ENCODE peak calls at places on chromosomes 11 and 22, in seven cellular contexts. X is upper lobe of right lung; J is psoas muscle; S is transverse colon; E is CD8-positive, alpha-beta memory T cell; Y is tibial artery; C is H9. R is an unnamed sample. For H3K4me1, the result is how much of the 10 kb centered on the place peaks cover.

GRCh38 chr11:66480116-66480938 is at the start of gene DPP3:
- DNase-seq in S (peak), Y (peak), J (peak), C (peak), E (peak), X (peak), R (peak)

GRCh38 chr11:97019754-97020153 is 629.9 kb downstream of the JRKL start:
- DNase-seq in J (no peak), E (no peak), S (no peak), X (no peak), C (no peak), Y (no peak), R (no peak)

GRCh38 chr11:130246719-130247118 is 68.0 kb downstream of the ZBTB44 start:
- DNase-seq in Y (no peak), C (no peak), J (no peak), E (no peak), X (no peak), S (no peak), R (no peak)

GRCh38 chr11:127649958-127650357 is 649.4 kb upstream of the KIRREL3 start:
- DNase-seq in E (no peak), X (no peak), S (no peak), C (no peak), Y (no peak), J (no peak), R (no peak)

GRCh38 chr22:30763815-30764686 is 69.4 kb downstream of the OSBP2 start:
- DNase-seq in X (no peak), E (peak), C (peak), J (peak), Y (no peak), S (peak), R (no peak)

GRCh38 chr11:27718853-27719574 is 18.8 kb upstream of the BDNF start:
- DNase-seq in E (no peak), S (peak), Y (no peak), X (peak), J (no peak), C (peak), R (no peak)

GRCh38 chr11:34075178-34075820 is 23.8 kb downstream of the CAPRIN1 start:
- DNase-seq in Y (no peak), X (no peak), C (no peak), J (no peak), S (no peak), E (no peak), R (no peak)

GRCh38 chr22:33787645-33788456 is 132.4 kb downstream of the LARGE1 start:
- DNase-seq in E (no peak), C (no peak), S (no peak), Y (no peak), J (no peak), X (no peak), R (no peak)

GRCh38 chr11:86632499-86633269 is 39.7 kb downstream of the ME3 start:
- DNase-seq in S (no peak), J (peak), Y (peak), X (no peak), C (peak), E (no peak), R (peak)

GRCh38 chr11:116792869-116793475 is 1.3 kb upstream of the APOA5 start:
- DNase-seq in J (no peak), E (no peak), S (no peak), Y (no peak), C (no peak), X (no peak), R (no peak)

GRCh38 chr11:104858882-104859735 is 39.2 kb downstream of the CASP12 start:
- DNase-seq in E (no peak), C (no peak), S (no peak), Y (no peak), X (no peak), J (no peak), R (no peak)

GRCh38 chr11:96134622-96135021 is 208.4 kb downstream of the MAML2 start:
- DNase-seq in E (no peak), J (no peak), Y (no peak), S (no peak), X (no peak), C (no peak), R (no peak)

GRCh38 chr11:40293655-40294342 is 1165.7 kb downstream of the LRRC4C start:
- DNase-seq in Y (peak), X (peak), J (peak), C (peak), S (peak), E (no peak), R (no peak)

GRCh38 chr22:37716708-37717107 is 19.9 kb downstream of the TRIOBP start:
- DNase-seq in X (no peak), Y (no peak), J (no peak), S (no peak), C (no peak), E (no peak), R (no peak)

GRCh38 chr11:67613960-67614715 is 7.4 kb downstream of the NDUFV1 start:
- DNase-seq in S (peak), C (peak), J (peak), X (peak), Y (peak), E (peak), R (no peak)

GRCh38 chr11:57205046-57205671 is 23.4 kb downstream of the LRRC55 start:
- DNase-seq in E (no peak), C (peak), S (no peak), X (no peak), J (no peak), Y (no peak), R (no peak)

GRCh38 chr11:15969701-15970329 is 386.5 kb downstream of the SOX6 start:
- DNase-seq in S (no peak), E (no peak), C (no peak), X (no peak), Y (no peak), J (no peak), R (no peak)

GRCh38 chr11:72294566-72295395 is 50.8 kb upstream of the PHOX2A start:
- DNase-seq in X (no peak), C (no peak), E (no peak), J (no peak), S (no peak), Y (no peak), R (no peak)

GRCh38 chr22:27483095-27483798 is 318.3 kb downstream of the MN1 start:
- DNase-seq in X (no peak), S (no peak), E (no peak), C (no peak), J (no peak), Y (no peak), R (no peak)

GRCh38 chr11:78256962-78257361 is 68.2 kb downstream of the USP35 start:
- DNase-seq in C (no peak), Y (peak), X (peak), E (no peak), J (peak), S (peak), R (peak)

GRCh38 chr11:843818-844692 is 1.4 kb downstream of the TSPAN4 start:
- DNase-seq in C (peak), S (peak), X (peak), J (peak), Y (peak), E (no peak), R (peak)

GRCh38 chr11:69819109-69819490 is at the start of gene FGF3:
- DNase-seq in C (no peak), E (no peak), X (no peak), J (no peak), Y (no peak), S (no peak), R (no peak)

GRCh38 chr11:58770627-58771457 is 39.1 kb upstream of the GLYAT start:
- DNase-seq in E (no peak), S (no peak), Y (no peak), J (no peak), X (no peak), C (no peak), R (no peak)

GRCh38 chr11:69416123-69416475 is 65.4 kb upstream of the LINC01488 start:
- DNase-seq in J (no peak), Y (no peak), C (no peak), S (no peak), X (peak), E (no peak), R (no peak)

GRCh38 chr22:36104435-36104834 is 56.1 kb downstream of the APOL3 start:
- DNase-seq in J (no peak), C (no peak), S (no peak), X (no peak), Y (no peak), E (no peak), R (no peak)

GRCh38 chr11:88849368-88849767 is 216.4 kb downstream of the GRM5 start:
- DNase-seq in S (no peak), C (no peak), X (no peak), Y (no peak), J (no peak), E (no peak), R (no peak)

GRCh38 chr22:35457729-35458546 is 58.0 kb downstream of the MCM5 start:
- DNase-seq in C (no peak), Y (no peak), X (no peak), S (no peak), J (no peak), E (no peak), R (no peak)

GRCh38 chr11:8671651-8672062 is 10.8 kb downstream of the TRIM66 start:
- DNase-seq in J (no peak), Y (no peak), C (peak), X (no peak), S (no peak), E (no peak), R (peak)

GRCh38 chr11:19929655-19930054 is 217.0 kb downstream of the NAV2 start:
- DNase-seq in X (no peak), C (no peak), S (no peak), Y (no peak), J (no peak), E (no peak), R (no peak)

GRCh38 chr11:69295079-69295994 is 1.4 kb downstream of the MYEOV start:
- DNase-seq in E (no peak), C (no peak), Y (no peak), S (no peak), J (no peak), X (peak), R (no peak)

GRCh38 chr11:79617561-79617960 is 176.7 kb upstream of the TENM4 start:
- DNase-seq in X (no peak), C (no peak), J (no peak), S (no peak), E (no peak), Y (no peak), R (no peak)

GRCh38 chr11:71248656-71249055 is 3.7 kb downstream of the SHANK2 start:
- DNase-seq in J (no peak), E (no peak), S (no peak), X (peak), Y (peak), C (peak), R (no peak)

DNA sequence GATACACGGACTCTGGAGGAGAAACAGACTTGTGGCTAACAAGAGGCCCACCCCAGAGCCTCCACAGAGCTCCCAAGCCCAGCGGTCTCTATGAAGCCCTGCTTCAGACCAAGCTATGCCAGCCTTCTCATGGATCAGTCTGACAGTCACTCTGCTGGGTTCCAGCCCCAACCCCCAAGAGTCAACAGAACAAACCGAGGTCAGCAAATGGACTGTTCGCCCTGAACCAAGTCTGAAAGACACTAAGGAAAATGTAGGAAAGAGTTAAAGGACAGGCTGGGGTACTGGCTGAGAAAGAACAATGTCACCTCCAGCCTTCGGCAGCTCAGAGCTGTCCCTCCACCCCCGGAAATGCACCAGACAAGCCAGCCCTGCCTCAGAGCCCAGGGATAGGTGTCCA is 3.9 kb downstream of the ARFGAP2 start:
- DNase-seq in Y (no peak), E (no peak), S (no peak), X (no peak), C (no peak), J (no peak), R (no peak)
- H3K4me1 ChIP-seq in Y (under half), E (under half), S (under half), X (under half), C (under half), J (under half), R (under half)

GRCh38 chr22:22042009-22042408 is 59.4 kb upstream of the TOP3B start:
- DNase-seq in Y (no peak), X (no peak), S (no peak), E (no peak), J (no peak), C (no peak), R (no peak)
- H3K4me1 ChIP-seq in Y (under half), X (under half), S (under half), E (under half), J (under half), C (under half), R (under half)

GRCh38 chr22:17832665-17833064 is 58.4 kb upstream of the BID start:
- DNase-seq in C (no peak), S (peak), J (no peak), Y (no peak), X (no peak), E (no peak), R (no peak)
- H3K4me1 ChIP-seq in C (under half), S (under half), J (half or more), Y (half or more), X (under half), E (under half), R (under half)

GRCh38 chr11:117814204-117814765 is 10.3 kb downstream of the FXYD2 start:
- DNase-seq in Y (no peak), C (no peak), S (no peak), E (no peak), X (no peak), J (no peak), R (no peak)
- H3K4me1 ChIP-seq in Y (under half), C (under half), S (under half), E (under half), X (under half), J (under half), R (under half)

DNA sequence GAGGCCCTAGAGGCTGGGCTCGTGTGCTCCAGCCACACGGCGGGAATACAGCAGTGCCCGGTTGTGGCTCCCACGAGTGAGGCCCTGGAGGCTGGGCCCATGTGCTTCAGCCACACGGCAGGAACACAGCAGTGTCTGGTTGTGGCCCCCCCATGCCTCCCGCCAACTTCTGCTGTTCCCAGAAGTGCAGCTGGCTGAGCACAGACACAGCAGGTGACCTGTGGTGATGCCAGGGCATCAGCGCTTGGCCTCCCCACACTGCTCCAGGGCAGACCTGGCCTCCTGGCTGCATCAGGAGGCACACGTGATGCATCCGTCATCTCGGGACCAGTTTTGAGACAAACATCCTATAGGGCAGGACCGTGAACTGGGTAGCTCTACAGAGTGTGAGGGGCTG is 110.3 kb downstream of the KCNQ1OT1 start:
- DNase-seq in Y (no peak), S (no peak), J (peak), X (peak), E (no peak), C (peak), R (no peak)
- H3K4me1 ChIP-seq in Y (under half), S (under half), J (under half), X (under half), E (under half), C (under half), R (under half)

DNA sequence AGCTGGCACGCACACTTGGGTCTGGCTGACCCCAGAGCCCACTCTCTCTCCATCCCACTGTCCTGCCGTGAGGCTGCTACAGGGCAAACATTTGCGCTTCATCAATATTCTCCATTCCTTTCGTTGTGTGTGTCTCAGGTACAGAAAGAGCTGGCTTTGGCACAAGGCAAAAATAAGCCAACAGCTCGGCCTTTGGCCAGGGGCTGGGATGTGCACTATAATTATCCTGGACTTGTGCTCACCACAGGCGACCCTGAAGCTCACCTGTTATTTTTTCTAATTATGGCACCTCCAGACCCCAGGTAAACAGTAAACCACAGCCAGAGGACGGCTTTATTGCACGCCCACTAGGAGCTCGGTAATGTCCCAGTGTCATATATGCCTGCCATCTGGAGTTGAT is 10.9 kb downstream of the ZMAT5 start:
- DNase-seq in C (no peak), J (no peak), Y (no peak), S (no peak), E (no peak), X (no peak), R (no peak)
- H3K4me1 ChIP-seq in C (under half), J (under half), Y (under half), S (under half), E (under half), X (under half), R (under half)

GRCh38 chr22:42957958-42958357 is 57.0 kb downstream of the PACSIN2 start:
- DNase-seq in E (no peak), S (no peak), C (no peak), Y (no peak), J (no peak), X (no peak), R (no peak)
- H3K4me1 ChIP-seq in E (under half), S (under half), C (under half), Y (half or more), J (under half), X (under half), R (half or more)

GRCh38 chr11:12717851-12718291 is 43.6 kb downstream of the TEAD1 start:
- DNase-seq in X (no peak), C (no peak), Y (no peak), S (no peak), E (peak), J (no peak), R (no peak)

GRCh38 chr11:12712132-12712531 is 37.9 kb downstream of the TEAD1 start:
- DNase-seq in Y (no peak), S (no peak), C (no peak), J (no peak), E (no peak), X (no peak), R (no peak)

GRCh38 chr11:12715941-12716340 is 41.7 kb downstream of the TEAD1 start:
- DNase-seq in S (no peak), Y (no peak), C (no peak), E (no peak), J (no peak), X (no peak), R (no peak)

GRCh38 chr11:12716816-12717215 is 42.6 kb downstream of the TEAD1 start:
- DNase-seq in Y (no peak), X (no peak), E (no peak), C (no peak), J (no peak), S (no peak), R (no peak)

DNA sequence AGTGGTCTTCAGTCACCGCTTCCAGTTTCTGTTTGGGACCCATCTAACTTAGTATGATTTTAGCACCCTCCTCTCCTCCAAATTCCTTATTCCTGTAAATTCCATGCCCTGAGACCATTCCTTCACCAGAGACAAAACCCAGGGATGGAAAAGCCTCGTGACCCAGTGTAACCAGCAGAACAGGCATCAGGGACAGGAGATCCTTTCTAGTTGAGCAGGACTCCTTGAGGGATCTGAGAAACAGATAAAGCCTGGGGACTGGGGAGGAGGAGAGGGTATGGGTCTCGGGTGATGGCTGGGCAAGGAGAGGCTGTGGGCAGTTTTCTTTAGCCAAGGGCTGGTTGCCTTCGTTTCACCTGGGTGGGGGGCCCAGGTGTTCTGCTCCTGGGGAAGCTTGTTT is 40.9 kb downstream of the TEAD1 start:
- DNase-seq in X (no peak), C (no peak), E (no peak), Y (no peak), S (no peak), J (no peak), R (no peak)
- H3K4me1 ChIP-seq in X (under half), C (under half), E (under half), Y (under half), S (under half), J (half or more), R (under half)